ENCODE peak calls at places on chromosomes 11 and 22, in six cellular contexts. F is lower lobe of right lung, M is nucleus accumbens, B is endodermal cell, O is ELF-1, I is left lung. X is an unnamed sample.

GRCh38 chr11:17747131-17747955 is 12.8 kb downstream of the KCNC1 start:
- DNase-seq in F (no peak), M (no peak), B (no peak), O (no peak), I (no peak), X (no peak)

GRCh38 chr11:23212829-23213228 is 352.6 kb upstream of the CCDC179 start:
- DNase-seq in F (no peak), M (no peak), B (no peak), O (no peak), I (no peak), X (no peak)

GRCh38 chr11:2759228-2760195 is 59.7 kb upstream of the KCNQ1OT1 start:
- DNase-seq in F (peak), M (no peak), B (peak), O (no peak), I (peak), X (no peak)

GRCh38 chr22:39314251-39314971 is 5.0 kb downstream of the RPL3 start:
- DNase-seq in F (no peak), M (no peak), B (peak), O (no peak), I (no peak), X (no peak)

GRCh38 chr11:18802381-18803257 is 11.0 kb upstream of the PTPN5 start:
- DNase-seq in F (no peak), M (peak), B (peak), O (peak), I (no peak), X (no peak)

GRCh38 chr11:58963551-58964075 is 24.3 kb downstream of the GLYATL1 start:
- DNase-seq in F (peak), M (no peak), B (peak), O (peak), I (no peak), X (no peak)

GRCh38 chr22:32571764-32572163 is 97.2 kb downstream of the FBXO7 start:
- DNase-seq in F (no peak), M (no peak), B (no peak), O (no peak), I (no peak), X (no peak)

GRCh38 chr11:131656839-131657211 is 286.4 kb downstream of the NTM start:
- DNase-seq in F (no peak), M (no peak), B (peak), O (peak), I (no peak), X (no peak)

GRCh38 chr22:22817468-22818201 is 70.0 kb upstream of the IGLL5 start:
- DNase-seq in F (no peak), M (no peak), B (peak), O (no peak), I (no peak), X (no peak)

GRCh38 chr22:50569041-50569459 is 6.3 kb upstream of the SYCE3 start:
- DNase-seq in F (peak), M (no peak), B (no peak), O (no peak), I (no peak), X (no peak)

GRCh38 chr11:31815743-31816466 is 4.8 kb upstream of the PAX6 start:
- DNase-seq in F (no peak), M (no peak), B (peak), O (peak), I (no peak), X (no peak)

GRCh38 chr22:22932512-22932941 is 44.9 kb downstream of the IGLL5 start:
- DNase-seq in F (no peak), M (no peak), B (no peak), O (no peak), I (no peak), X (no peak)

GRCh38 chr11:47886096-47886495 is 37.9 kb upstream of the NUP160 start:
- DNase-seq in F (no peak), M (no peak), B (no peak), O (no peak), I (peak), X (no peak)

GRCh38 chr22:39128508-39128907 is 24.0 kb downstream of the CBX7 start:
- DNase-seq in F (no peak), M (no peak), B (no peak), O (no peak), I (peak), X (no peak)

GRCh38 chr22:35476341-35476740 is 64.3 kb upstream of the RASD2 start:
- DNase-seq in F (no peak), M (no peak), B (no peak), O (no peak), I (no peak), X (no peak)

GRCh38 chr11:73990727-73991126 is 8.1 kb upstream of the UCP2 start:
- DNase-seq in F (no peak), M (no peak), B (no peak), O (no peak), I (no peak), X (no peak)

GRCh38 chr11:27438595-27438981 is 34.0 kb downstream of the LGR4 start:
- DNase-seq in F (no peak), M (no peak), B (no peak), O (no peak), I (no peak), X (no peak)

GRCh38 chr11:6737872-6738466 is 33.8 kb downstream of the OR2AG2 start:
- DNase-seq in F (no peak), M (no peak), B (peak), O (peak), I (no peak), X (no peak)

GRCh38 chr11:2137202-2138071 is 1.8 kb downstream of the IGF2 start:
- DNase-seq in F (peak), M (no peak), B (peak), O (peak), I (no peak), X (no peak)

GRCh38 chr22:44398791-44399190 is 86.0 kb upstream of the SHISAL1 start:
- DNase-seq in F (no peak), M (no peak), B (peak), O (no peak), I (peak), X (no peak)

GRCh38 chr11:86811637-86812321 is 11.4 kb downstream of the PRSS23 start:
- DNase-seq in F (no peak), M (no peak), B (peak), O (peak), I (no peak), X (no peak)

GRCh38 chr11:12810497-12810896 is 136.3 kb downstream of the TEAD1 start:
- DNase-seq in F (no peak), M (no peak), B (peak), O (no peak), I (no peak), X (no peak)

GRCh38 chr22:24106385-24107381 is 74.6 kb upstream of the SUSD2 start:
- DNase-seq in F (peak), M (no peak), B (no peak), O (no peak), I (no peak), X (no peak)

GRCh38 chr11:129373489-129373953 is 2.1 kb upstream of the BARX2 start:
- DNase-seq in F (peak), M (no peak), B (no peak), O (peak), I (no peak), X (no peak)

GRCh38 chr11:12599408-12600143 is 74.6 kb upstream of the TEAD1 start:
- DNase-seq in F (peak), M (no peak), B (peak), O (peak), I (peak), X (no peak)

GRCh38 chr22:26673485-26673884 is 16.1 kb downstream of the MIAT start:
- DNase-seq in F (no peak), M (no peak), B (no peak), O (no peak), I (no peak), X (no peak)

GRCh38 chr11:26088391-26088790 is 243.5 kb upstream of the ANO3 start:
- DNase-seq in F (no peak), M (no peak), B (no peak), O (no peak), I (no peak), X (no peak)

GRCh38 chr11:533586-534196 is 1.7 kb downstream of the HRAS start:
- DNase-seq in F (no peak), M (no peak), B (peak), O (no peak), I (peak), X (no peak)

GRCh38 chr11:15114501-15115475 is at the start of gene INSC:
- DNase-seq in F (no peak), M (no peak), B (peak), O (peak), I (no peak), X (no peak)

GRCh38 chr22:35380537-35381423 is at the start of gene HMOX1:
- DNase-seq in F (peak), M (peak), B (peak), O (peak), I (peak), X (peak)

GRCh38 chr11:115222218-115222862 is 281.9 kb downstream of the CADM1 start:
- DNase-seq in F (no peak), M (no peak), B (peak), O (no peak), I (no peak), X (no peak)

GRCh38 chr11:115990004-115990447 is 485.8 kb upstream of the CADM1 start:
- DNase-seq in F (peak), M (no peak), B (peak), O (peak), I (no peak), X (no peak)

GRCh38 chr11:117076941-117077659 is 21.1 kb downstream of the SIK3 start:
- DNase-seq in F (no peak), M (no peak), B (no peak), O (no peak), I (no peak), X (no peak)

GRCh38 chr11:10716122-10716521 is 22.6 kb upstream of the IRAG1 start:
- DNase-seq in F (no peak), M (no peak), B (no peak), O (no peak), I (no peak), X (no peak)

GRCh38 chr11:72683782-72684200 is 9.6 kb upstream of the PDE2A start:
- DNase-seq in F (peak), M (peak), B (peak), O (peak), I (no peak), X (no peak)

GRCh38 chr22:39545310-39546063 is 12.9 kb upstream of the RPS19BP1 start:
- DNase-seq in F (no peak), M (no peak), B (peak), O (peak), I (no peak), X (no peak)

GRCh38 chr11:102172127-102172848 is 62.0 kb downstream of the YAP1 start:
- DNase-seq in F (no peak), M (no peak), B (no peak), O (no peak), I (no peak), X (no peak)

GRCh38 chr22:23789121-23789520 is 2.4 kb downstream of the SMARCB1 start:
- DNase-seq in F (no peak), M (no peak), B (peak), O (no peak), I (no peak), X (no peak)

GRCh38 chr22:49848690-49849160 is 4.9 kb upstream of the ZBED4 start:
- DNase-seq in F (no peak), M (no peak), B (no peak), O (no peak), I (no peak), X (no peak)

X was measured in C1 segment of cervical spinal cord.